ENCODE peak calls at places on chromosome 15, in seven cellular contexts. X, M, S, O, W, R and E are unnamed samples.
A peak's percentile ranks its signal among the peaks of the same experiment; 100 is the strongest.

GRCh38 chr15:60017538-60018199 is 13.6 kb downstream of the FOXB1 start:
- DNase-seq in M (no peak), S (no peak), O (no peak), R (no peak), X (no peak), W (no peak), E (no peak)

GRCh38 chr15:96583671-96584070 is 253.2 kb downstream of the NR2F2 start:
- DNase-seq in O (no peak), S (no peak), M (no peak), X (no peak), R (no peak), W (no peak), E (no peak)

GRCh38 chr15:39548561-39548960 is 32.3 kb upstream of the THBS1 start:
- DNase-seq in W (no peak), O (no peak), X (no peak), R (no peak), S (no peak), M (no peak), E (no peak)

GRCh38 chr15:59299919-59300617 is 72.6 kb downstream of the MYO1E start:
- DNase-seq in X (peak; percentile 97), O (peak; percentile 13), R (no peak), W (peak; percentile 81), S (no peak), M (no peak), E (no peak)

GRCh38 chr15:69853572-69853971 is 244.1 kb downstream of the TLE3 start:
- DNase-seq in X (peak; percentile 44), S (no peak), M (no peak), R (no peak), O (no peak), W (no peak), E (no peak)

GRCh38 chr15:77387355-77388105 is 32.4 kb downstream of the PEAK1 start:
- DNase-seq in M (no peak), O (no peak), S (no peak), R (no peak), W (no peak), X (peak; percentile 10), E (no peak)

GRCh38 chr15:49621327-49622210 is 721 bp downstream of the DTWD1 start:
- DNase-seq in R (no peak), W (no peak), X (no peak), M (no peak), S (no peak), O (no peak), E (no peak)

GRCh38 chr15:60005352-60006202 is 1.5 kb downstream of the FOXB1 start:
- DNase-seq in W (no peak), S (no peak), R (no peak), M (no peak), X (no peak), O (no peak), E (no peak)

GRCh38 chr15:100112636-100113305 is 229.0 kb downstream of the ADAMTS17 start:
- DNase-seq in M (no peak), R (no peak), W (no peak), O (no peak), X (no peak), S (no peak), E (no peak)

GRCh38 chr15:37019479-37020433 is 80.6 kb downstream of the MEIS2 start:
- DNase-seq in M (peak; percentile 66), R (peak; percentile 77), S (no peak), X (peak; percentile 53), O (no peak), W (no peak), E (no peak)

GRCh38 chr15:47691896-47692295 is 25.4 kb upstream of the SEMA6D start:
- DNase-seq in R (no peak), M (no peak), W (no peak), S (no peak), X (no peak), O (no peak), E (no peak)

GRCh38 chr15:43517354-43518072 is at the start of gene MAP1A:
- DNase-seq in X (no peak), S (no peak), W (no peak), O (no peak), R (peak; percentile 16), M (no peak), E (peak; percentile 14)

GRCh38 chr15:30791776-30792175 is 111.9 kb upstream of the FAN1 start:
- DNase-seq in R (no peak), M (no peak), O (no peak), X (no peak), W (no peak), S (no peak), E (no peak)

GRCh38 chr15:49179433-49180190 is 9.6 kb downstream of the GALK2 start:
- DNase-seq in O (no peak), X (no peak), R (no peak), W (no peak), M (no peak), S (no peak), E (no peak)

GRCh38 chr15:72353266-72353665 is 22.5 kb downstream of the HEXA start:
- DNase-seq in W (no peak), R (no peak), X (no peak), O (no peak), M (no peak), S (no peak), E (no peak)

GRCh38 chr15:80480171-80480811 is 76.1 kb downstream of the ARNT2 start:
- DNase-seq in R (no peak), X (peak; percentile 49), W (no peak), O (no peak), M (no peak), S (no peak), E (no peak)

GRCh38 chr15:86650084-86650483 is 570.4 kb downstream of the AGBL1 start:
- DNase-seq in R (no peak), M (no peak), W (no peak), O (no peak), S (no peak), X (peak; percentile 35), E (no peak)

GRCh38 chr15:90213818-90214204 is 12.7 kb downstream of the SEMA4B start:
- DNase-seq in X (no peak), W (peak; percentile 68), R (no peak), O (no peak), S (no peak), M (no peak), E (no peak)

GRCh38 chr15:64334530-64334929 is 21.4 kb downstream of the CSNK1G1 start:
- DNase-seq in W (peak; percentile 52), M (no peak), S (no peak), O (no peak), R (no peak), X (no peak), E (no peak)

GRCh38 chr15:40314723-40315276 is 7.1 kb upstream of the PLCB2 start:
- DNase-seq in M (no peak), X (peak; percentile 87), S (no peak), O (no peak), W (no peak), R (no peak), E (no peak)

GRCh38 chr15:77632760-77633133 is at the start of gene LINGO1:
- DNase-seq in O (no peak), X (peak; percentile 52), M (no peak), S (no peak), R (no peak), W (no peak), E (no peak)

GRCh38 chr15:47743385-47743784 is 26.1 kb downstream of the SEMA6D start:
- DNase-seq in O (no peak), W (no peak), X (no peak), M (no peak), S (no peak), R (no peak), E (no peak)

GRCh38 chr15:77671274-77672056 is 38.8 kb upstream of the LINGO1 start:
- DNase-seq in W (no peak), M (no peak), S (no peak), O (no peak), R (no peak), X (no peak), E (no peak)